ENCODE peak calls at places on chromosomes 7 and 10, in four cellular contexts. X is OCI-LY7, Y is suprapubic skin, J is sigmoid colon. Z is an unnamed sample.

GRCh38 chr10:95394161-95394880 is 103.5 kb upstream of the PDLIM1 start:
- DNase-seq in X (no peak), Y (no peak), J (no peak), Z (no peak)

GRCh38 chr10:74851834-74852233 is 25.4 kb downstream of the KAT6B start:
- DNase-seq in X (no peak), Y (no peak), J (no peak), Z (no peak)

GRCh38 chr7:51340029-51340838 is 23.6 kb upstream of the COBL start:
- DNase-seq in X (no peak), Y (no peak), J (no peak), Z (no peak)

GRCh38 chr7:137402535-137403258 is 59.2 kb upstream of the PTN start:
- DNase-seq in X (no peak), Y (no peak), J (no peak), Z (no peak)

GRCh38 chr7:30911561-30911969 is at the start of gene AQP1:
- DNase-seq in X (no peak), Y (no peak), J (peak), Z (peak)

GRCh38 chr7:44990520-44991023 is 9.4 kb upstream of the CCM2 start:
- DNase-seq in X (no peak), Y (no peak), J (no peak), Z (no peak)

GRCh38 chr10:49615721-49616120 is 1.9 kb downstream of the CHAT start:
- DNase-seq in X (no peak), Y (peak), J (peak), Z (peak)

GRCh38 chr7:29488977-29489376 is 74.7 kb upstream of the PRR15 start:
- DNase-seq in X (no peak), Y (no peak), J (no peak), Z (no peak)

GRCh38 chr7:38319873-38320272 is 46.4 kb upstream of the TARP start:
- DNase-seq in X (peak), Y (no peak), J (no peak), Z (no peak)

GRCh38 chr7:117072620-117073118 is 119.4 kb downstream of the ST7 start:
- DNase-seq in X (no peak), Y (no peak), J (peak), Z (no peak)

GRCh38 chr10:70915806-70916205 is 27.4 kb upstream of the PCBD1 start:
- DNase-seq in X (no peak), Y (no peak), J (no peak), Z (no peak)

GRCh38 chr7:158732483-158733219 is 28.0 kb upstream of the NCAPG2 start:
- DNase-seq in X (no peak), Y (no peak), J (no peak), Z (no peak)

GRCh38 chr7:107125475-107125874 is 43.3 kb upstream of the HBP1 start:
- DNase-seq in X (peak), Y (no peak), J (no peak), Z (no peak)

GRCh38 chr10:44043646-44044368 is 341.1 kb downstream of the CXCL12 start:
- DNase-seq in X (no peak), Y (no peak), J (no peak), Z (no peak)

GRCh38 chr10:48215148-48215982 is 59.1 kb downstream of the FRMPD2 start:
- DNase-seq in X (peak), Y (no peak), J (no peak), Z (no peak)
- TF ChIP-seq CTCF in X (peak), Y (no peak), J (no peak), Z (no peak)

GRCh38 chr10:1141261-1141660 is 85.1 kb downstream of the WDR37 start:
- DNase-seq in X (no peak), Y (no peak), J (no peak), Z (no peak)
- H3K27ac ChIP-seq in X (no peak), Y (no peak), J (no peak), Z (no peak)

GRCh38 chr7:28145931-28146330 is 34.7 kb downstream of the JAZF1 start:
- DNase-seq in X (no peak), Y (no peak), J (no peak), Z (no peak)

GRCh38 chr7:28142650-28143049 is 37.9 kb downstream of the JAZF1 start:
- DNase-seq in X (no peak), Y (no peak), J (no peak), Z (no peak)

GRCh38 chr7:28140964-28141363 is 39.6 kb downstream of the JAZF1 start:
- DNase-seq in X (no peak), Y (no peak), J (no peak), Z (no peak)

GRCh38 chr7:28145090-28145626 is 35.4 kb downstream of the JAZF1 start:
- DNase-seq in X (no peak), Y (no peak), J (no peak), Z (no peak)

DNA sequence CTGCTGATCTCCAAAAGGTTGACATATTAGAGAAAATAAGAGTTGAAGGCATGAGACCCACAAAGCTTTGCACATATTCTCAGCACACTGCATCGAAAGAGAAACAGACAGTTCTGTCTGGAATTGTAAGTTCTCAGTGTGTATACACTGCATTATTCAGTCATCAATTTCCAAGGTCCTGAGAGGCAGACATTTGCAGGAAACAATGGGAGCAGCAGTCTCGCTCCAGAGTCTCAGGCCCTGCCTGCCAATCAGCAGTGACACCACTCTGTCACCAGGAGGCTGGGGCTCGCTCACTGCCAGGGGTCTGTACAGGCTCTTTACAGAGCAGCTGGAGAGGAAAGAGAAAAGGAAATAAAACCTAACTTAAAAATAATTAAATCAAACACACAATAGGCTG is 36.3 kb downstream of the JAZF1 start:
- DNase-seq in X (no peak), Y (no peak), J (no peak), Z (no peak)
- TF ChIP-seq CTCF in X (peak), Y (no peak), J (no peak), Z (no peak)

GRCh38 chr10:91164520-91165065 is 55.9 kb upstream of the PCGF5 start:
- DNase-seq in X (no peak), Y (no peak), J (no peak), Z (no peak)
- H3K27ac ChIP-seq in X (no peak), Y (peak), J (peak), Z (peak)

GRCh38 chr10:26887611-26888215 is 27.0 kb upstream of the ABI1 start:
- DNase-seq in X (no peak), Y (no peak), J (no peak), Z (no peak)

GRCh38 chr10:26879744-26880143 is 19.0 kb upstream of the ABI1 start:
- DNase-seq in X (peak), Y (no peak), J (no peak), Z (no peak)

DNA sequence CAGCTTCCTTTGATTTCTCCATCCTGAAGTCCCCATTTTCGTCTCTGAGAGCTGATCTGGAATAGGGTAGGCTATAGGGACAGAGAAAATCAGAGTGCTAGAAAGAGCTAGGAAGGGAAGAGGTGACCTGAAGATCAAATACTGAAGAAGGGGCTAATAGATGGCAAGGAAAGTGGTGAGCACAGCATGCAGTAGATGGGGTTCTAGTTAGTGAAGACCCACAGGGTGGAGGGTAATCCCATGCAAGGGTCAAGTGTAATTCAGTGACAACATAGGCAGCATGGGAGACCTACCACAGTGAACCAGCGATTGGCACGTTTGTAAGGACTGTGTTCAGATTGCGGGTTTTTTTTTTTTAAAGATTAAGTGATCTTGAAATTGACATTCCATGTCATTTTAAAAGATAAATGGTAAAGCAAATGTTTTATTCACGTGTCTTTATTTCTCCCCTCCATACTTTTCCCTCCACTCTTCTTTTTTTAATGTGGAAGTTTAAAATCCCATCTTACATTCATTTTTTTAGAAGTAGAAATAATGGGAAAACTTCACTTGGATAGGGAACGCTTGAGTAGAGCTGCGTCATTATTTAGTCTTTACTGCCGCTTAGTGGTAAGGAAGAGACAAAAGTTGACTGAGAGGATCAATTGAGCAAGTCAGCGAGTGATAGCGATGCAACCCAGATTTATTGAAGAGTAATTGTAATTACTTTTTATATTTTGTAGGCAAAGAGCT is 21.0 kb upstream of the ABI1 start:
- DNase-seq in X (peak), Y (no peak), J (no peak), Z (no peak)
- TF ChIP-seq CTCF in X (peak), Y (peak), J (peak), Z (no peak)

DNA sequence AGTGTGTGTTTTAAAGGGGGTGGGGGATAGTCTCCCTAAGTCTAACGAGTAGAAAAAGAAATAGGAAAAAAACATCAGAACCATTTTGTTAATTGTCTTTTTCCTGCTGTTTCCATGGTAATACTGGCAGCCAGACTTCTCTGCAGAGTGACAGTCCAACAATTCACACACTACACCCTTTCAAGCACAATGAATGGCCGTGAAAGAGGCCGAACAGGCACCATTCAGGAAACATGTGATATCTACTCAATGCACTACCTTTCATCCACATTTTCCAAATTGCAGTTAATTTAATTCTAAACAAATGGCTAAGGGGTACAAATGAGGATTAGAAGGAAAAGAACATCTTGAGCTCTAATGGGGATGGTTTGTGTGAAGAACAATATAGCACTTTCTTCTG is 358.5 kb upstream of the ANKRD30A start:
- DNase-seq in X (no peak), Y (no peak), J (no peak), Z (no peak)
- H3K27ac ChIP-seq in X (no peak), Y (no peak), J (no peak), Z (no peak)

GRCh38 chr10:91932737-91933136 is 9.2 kb downstream of the BTAF1 start:
- DNase-seq in X (no peak), Y (no peak), J (no peak), Z (no peak)
- TF ChIP-seq CTCF in X (no peak), Y (no peak), J (no peak), Z (no peak)

GRCh38 chr10:11874568-11875182 is 51.5 kb downstream of the PROSER2 start:
- DNase-seq in X (no peak), Y (no peak), J (peak), Z (no peak)
- H3K27ac ChIP-seq in X (no peak), Y (peak), J (no peak), Z (peak)

DNA sequence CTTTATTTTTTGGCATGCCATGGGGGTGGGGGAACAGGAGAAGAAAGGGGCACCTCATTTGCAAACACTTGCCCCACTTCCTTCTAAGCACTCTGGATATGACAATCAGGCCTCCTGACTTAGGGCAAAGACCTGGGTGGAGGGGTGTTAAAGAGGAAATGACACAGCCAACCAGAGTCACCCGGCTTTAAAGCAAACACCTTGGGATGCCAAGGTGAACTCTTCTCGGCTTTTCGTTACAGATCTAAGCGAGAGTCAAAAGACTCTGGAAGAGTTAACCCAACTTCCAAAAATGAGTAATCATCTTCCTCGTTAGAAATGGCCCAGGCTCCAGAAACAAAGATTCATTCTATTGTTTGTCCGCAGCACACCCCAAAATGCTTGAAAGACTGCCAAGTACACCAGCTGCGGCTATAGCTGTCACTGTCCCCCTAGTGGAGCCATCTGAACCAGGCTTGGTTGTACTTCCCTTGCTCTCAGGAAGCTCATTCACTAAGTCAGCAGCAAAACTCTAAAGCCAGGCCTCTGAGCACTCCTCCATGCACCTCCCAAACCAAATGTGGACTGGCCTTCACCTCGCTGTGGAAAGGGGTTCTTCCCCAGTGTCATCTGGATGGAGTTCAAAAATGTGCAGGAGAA is 24.8 kb downstream of the FAM53B start:
- DNase-seq in X (peak), Y (no peak), J (peak), Z (no peak)
- TF ChIP-seq CTCF in X (peak), Y (peak), J (no peak), Z (no peak)

GRCh38 chr10:22029450-22030236 is 26.1 kb upstream of the DNAJC1 start:
- DNase-seq in X (no peak), Y (no peak), J (no peak), Z (no peak)
- H3K27ac ChIP-seq in X (no peak), Y (no peak), J (no peak), Z (no peak)